ENCODE peak calls at places on chromosome 19, in seven cellular contexts. J is iPS DF 19.7, Z is activated gamma-delta T cell treated with Interleukin-2 at 50 U/mL for 16 hours, S is mesothelial cell of epicardium, T is KBM-7, P is nephron progenitor cell, R is posterior cingulate gyrus. H is an unnamed sample.
A peak's percentile ranks its signal among the peaks of the same experiment; 100 is the strongest.

GRCh38 chr19:351976-352625 is 7.5 kb upstream of the MIER2 start:
- DNase-seq in J (no peak), Z (no peak), S (no peak), T (no peak), P (no peak), R (peak; percentile 60), H (no peak)

GRCh38 chr19:41323430-41324125 is 13.6 kb downstream of the CCDC97 start:
- DNase-seq in J (no peak), Z (no peak), S (no peak), T (peak; percentile 93), P (peak; percentile 69), R (peak; percentile 83), H (no peak)

GRCh38 chr19:12792048-12792852 is 964 bp downstream of the JUNB start:
- DNase-seq in J (no peak), Z (peak; percentile 72), S (peak; percentile 57), T (peak; percentile 79), P (peak; percentile 71), R (peak; percentile 95), H (peak; percentile 70)

GRCh38 chr19:7926021-7926726 is at the start of gene CTXN1:
- DNase-seq in J (no peak), Z (peak; percentile 71), S (peak; percentile 89), T (peak; percentile 29), P (peak; percentile 94), R (peak; percentile 96), H (peak; percentile 74)

GRCh38 chr19:8396185-8396562 is 6.0 kb downstream of the RAB11B start:
- DNase-seq in J (no peak), Z (no peak), S (no peak), T (no peak), P (no peak), R (no peak), H (no peak)

GRCh38 chr19:2578391-2578826 is 102.5 kb downstream of the GADD45B start:
- DNase-seq in J (no peak), Z (no peak), S (peak; percentile 65), T (no peak), P (no peak), R (peak; percentile 81), H (no peak)

GRCh38 chr19:55552206-55552605 is 6.9 kb upstream of the SBK3 start:
- DNase-seq in J (no peak), Z (no peak), S (no peak), T (no peak), P (no peak), R (no peak), H (no peak)

GRCh38 chr19:50001158-50001557 is 24.0 kb downstream of the VRK3 start:
- DNase-seq in J (no peak), Z (no peak), S (no peak), T (no peak), P (no peak), R (no peak), H (no peak)

GRCh38 chr19:17549088-17549740 is 6.2 kb upstream of the COLGALT1 start:
- DNase-seq in J (no peak), Z (no peak), S (no peak), T (peak; percentile 21), P (no peak), R (peak; percentile 48), H (no peak)

GRCh38 chr19:17932485-17933338 is at the start of gene CCDC124:
- DNase-seq in J (no peak), Z (peak; percentile 88), S (peak; percentile 90), T (peak; percentile 98), P (peak; percentile 90), R (peak; percentile 97), H (peak; percentile 88)

GRCh38 chr19:9070066-9070465 is 16.8 kb upstream of the OR1M1 start:
- DNase-seq in J (peak; percentile 79), Z (no peak), S (no peak), T (no peak), P (no peak), R (no peak), H (no peak)

GRCh38 chr19:38838208-38838985 is 6.8 kb upstream of the ECH1 start:
- DNase-seq in J (no peak), Z (no peak), S (no peak), T (no peak), P (no peak), R (peak; percentile 57), H (no peak)

GRCh38 chr19:246551-246950 is 44.7 kb downstream of the PLPP2 start:
- DNase-seq in J (no peak), Z (no peak), S (peak; percentile 39), T (no peak), P (no peak), R (peak; percentile 92), H (no peak)

GRCh38 chr19:5996102-5996501 is 18.2 kb upstream of the RANBP3 start:
- DNase-seq in J (no peak), Z (no peak), S (no peak), T (no peak), P (no peak), R (no peak), H (no peak)

GRCh38 chr19:9306443-9306842 is 3.2 kb downstream of the ZNF699 start:
- DNase-seq in J (no peak), Z (no peak), S (no peak), T (no peak), P (no peak), R (no peak), H (no peak)

GRCh38 chr19:48135411-48135810 is 24.8 kb upstream of the PLA2G4C start:
- DNase-seq in J (no peak), Z (no peak), S (no peak), T (no peak), P (no peak), R (no peak), H (no peak)

GRCh38 chr19:18425515-18426415 is 6.6 kb downstream of the SSBP4 start:
- DNase-seq in J (no peak), Z (no peak), S (no peak), T (no peak), P (no peak), R (peak; percentile 96), H (no peak)

GRCh38 chr19:39362682-39363657 is 20.7 kb downstream of the SAMD4B start:
- DNase-seq in J (no peak), Z (no peak), S (no peak), T (no peak), P (no peak), R (peak; percentile 39), H (no peak)

GRCh38 chr19:1172353-1173159 is 1.5 kb downstream of the SBNO2 start:
- DNase-seq in J (no peak), Z (no peak), S (peak; percentile 58), T (peak; percentile 25), P (peak; percentile 39), R (peak; percentile 90), H (no peak)

GRCh38 chr19:39778763-39779162 is at the start of gene LEUTX:
- DNase-seq in J (no peak), Z (no peak), S (no peak), T (no peak), P (no peak), R (no peak), H (no peak)

GRCh38 chr19:4378886-4379285 is 21.5 kb downstream of the SH3GL1 start:
- DNase-seq in J (no peak), Z (no peak), S (no peak), T (no peak), P (no peak), R (no peak), H (no peak)

GRCh38 chr19:48962029-48962848 is 2.9 kb upstream of the FTL start:
- DNase-seq in J (no peak), Z (peak; percentile 34), S (no peak), T (peak; percentile 79), P (no peak), R (peak; percentile 89), H (peak; percentile 19)

GRCh38 chr19:33348301-33349010 is 25.1 kb upstream of the CEBPG start:
- DNase-seq in J (no peak), Z (no peak), S (no peak), T (no peak), P (no peak), R (no peak), H (no peak)

GRCh38 chr19:42003506-42004294 is 9.7 kb upstream of the ATP1A3 start:
- DNase-seq in J (no peak), Z (no peak), S (no peak), T (no peak), P (no peak), R (no peak), H (no peak)

GRCh38 chr19:56101095-56101494 is 20.0 kb downstream of the ZNF787 start:
- DNase-seq in J (no peak), Z (no peak), S (no peak), T (no peak), P (no peak), R (no peak), H (no peak)

GRCh38 chr19:3983936-3984583 is 1.2 kb downstream of the EEF2 start:
- DNase-seq in J (no peak), Z (no peak), S (no peak), T (no peak), P (peak; percentile 10), R (no peak), H (no peak)

GRCh38 chr19:14563989-14564650 is 7.7 kb downstream of the NDUFB7 start:
- DNase-seq in J (no peak), Z (no peak), S (no peak), T (no peak), P (peak; percentile 48), R (no peak), H (no peak)

GRCh38 chr19:43719378-43719868 is 3.5 kb downstream of the IRGC start:
- DNase-seq in J (no peak), Z (no peak), S (no peak), T (no peak), P (no peak), R (no peak), H (no peak)

GRCh38 chr19:686589-687297 is 8.5 kb downstream of the PRSS57 start:
- DNase-seq in J (no peak), Z (no peak), S (no peak), T (no peak), P (no peak), R (no peak), H (no peak)

GRCh38 chr19:8567522-8568172 is 9.6 kb downstream of the MYO1F start:
- DNase-seq in J (no peak), Z (no peak), S (no peak), T (no peak), P (no peak), R (no peak), H (no peak)

GRCh38 chr19:39472746-39473442 is 7.7 kb upstream of the TIMM50 start:
- DNase-seq in J (no peak), Z (no peak), S (no peak), T (no peak), P (no peak), R (no peak), H (no peak)

GRCh38 chr19:5321851-5322681 is 18.5 kb downstream of the PTPRS start:
- DNase-seq in J (no peak), Z (peak; percentile 35), S (no peak), T (peak; percentile 79), P (no peak), R (peak; percentile 94), H (no peak)

GRCh38 chr19:35267818-35268545 is 780 bp upstream of the USF2 start:
- DNase-seq in J (no peak), Z (peak; percentile 72), S (peak; percentile 82), T (peak; percentile 55), P (peak; percentile 76), R (peak; percentile 94), H (peak; percentile 72)

GRCh38 chr19:48152552-48152951 is 17.6 kb downstream of the LIG1 start:
- DNase-seq in J (no peak), Z (peak; percentile 70), S (peak; percentile 79), T (peak; percentile 86), P (peak; percentile 73), R (peak; percentile 95), H (peak; percentile 63)

GRCh38 chr19:17677002-17677401 is 11.2 kb downstream of the UNC13A start:
- DNase-seq in J (no peak), Z (no peak), S (no peak), T (no peak), P (no peak), R (no peak), H (no peak)

GRCh38 chr19:5235458-5236219 is 105.0 kb downstream of the PTPRS start:
- DNase-seq in J (no peak), Z (no peak), S (no peak), T (no peak), P (no peak), R (peak; percentile 4), H (no peak)

H was measured in effector memory CD8-positive, alpha-beta T cell.